ENCODE peak calls at places on chromosomes 3 and 15, in nine cellular contexts. N is A549; O is H7; C is right cardiac atrium; P is HFFc6; I is stimulated activated CD4-positive, alpha-beta T cell treated with anti-CD3 and anti-CD28 coated beads, Interleukin-15, amount 100 ng/mL, for 1 hour; X is gastrocnemius medialis; G is B cell; F is cardiac muscle cell. J is an unnamed sample.

GRCh38 chr3:64022451-64023186 is 675 bp downstream of the PSMD6 start:
- DNase-seq in N (no peak), O (peak), C (no peak), P (no peak), I (no peak), X (no peak), G (no peak), F (no peak), J (no peak)

GRCh38 chr15:66939451-66940023 is 125.9 kb upstream of the SMAD3 start:
- DNase-seq in N (no peak), O (no peak), C (no peak), P (no peak), I (no peak), X (no peak), G (no peak), F (no peak), J (no peak)

GRCh38 chr15:92899910-92900711 is at the start of gene CHD2:
- DNase-seq in N (peak), O (peak), C (peak), P (peak), I (peak), X (peak), G (peak), F (peak), J (peak)

GRCh38 chr3:31670136-31670535 is 137.4 kb downstream of the STT3B start:
- DNase-seq in N (no peak), O (no peak), C (no peak), P (no peak), I (no peak), X (no peak), G (no peak), F (no peak), J (no peak)

GRCh38 chr15:72983812-72984211 is 68.5 kb upstream of the NEO1 start:
- DNase-seq in N (no peak), O (no peak), C (no peak), P (no peak), I (no peak), X (no peak), G (no peak), F (no peak), J (no peak)

GRCh38 chr3:30526031-30526430 is 80.4 kb upstream of the TGFBR2 start:
- DNase-seq in N (no peak), O (no peak), C (no peak), P (no peak), I (no peak), X (no peak), G (no peak), F (no peak), J (no peak)

GRCh38 chr15:40409366-40409765 is 3.8 kb downstream of the IVD start:
- DNase-seq in N (no peak), O (no peak), C (no peak), P (no peak), I (no peak), X (no peak), G (no peak), F (no peak), J (no peak)

GRCh38 chr15:52256930-52257733 is 38.5 kb downstream of the MYO5C start:
- DNase-seq in N (no peak), O (peak), C (no peak), P (no peak), I (no peak), X (no peak), G (no peak), F (no peak), J (no peak)

GRCh38 chr3:71328917-71329316 is 254.6 kb downstream of the FOXP1 start:
- DNase-seq in N (no peak), O (no peak), C (no peak), P (no peak), I (no peak), X (no peak), G (no peak), F (no peak), J (no peak)

GRCh38 chr15:31276596-31277298 is 49.9 kb upstream of the KLF13 start:
- DNase-seq in N (no peak), O (no peak), C (no peak), P (no peak), I (no peak), X (no peak), G (no peak), F (no peak), J (peak)

GRCh38 chr15:69074011-69074842 is 59.7 kb downstream of the NOX5 start:
- DNase-seq in N (peak), O (peak), C (peak), P (peak), I (no peak), X (no peak), G (no peak), F (peak), J (peak)

GRCh38 chr3:150421799-150422548 is 13.9 kb downstream of the TSC22D2 start:
- DNase-seq in N (no peak), O (no peak), C (no peak), P (peak), I (no peak), X (no peak), G (no peak), F (no peak), J (no peak)

GRCh38 chr15:55343168-55343567 is 24.1 kb downstream of the PIGB start:
- DNase-seq in N (no peak), O (no peak), C (no peak), P (peak), I (no peak), X (no peak), G (no peak), F (no peak), J (no peak)

GRCh38 chr3:30292192-30292893 is 314.1 kb upstream of the TGFBR2 start:
- DNase-seq in N (peak), O (no peak), C (no peak), P (no peak), I (no peak), X (no peak), G (no peak), F (no peak), J (no peak)

GRCh38 chr15:73956276-73957086 is 30.2 kb downstream of the LOXL1 start:
- DNase-seq in N (peak), O (peak), C (no peak), P (peak), I (no peak), X (no peak), G (peak), F (no peak), J (no peak)

GRCh38 chr15:95591270-95591669 is 739.2 kb upstream of the NR2F2 start:
- DNase-seq in N (no peak), O (no peak), C (no peak), P (no peak), I (no peak), X (no peak), G (no peak), F (no peak), J (no peak)

GRCh38 chr3:52313774-52314188 is 2.3 kb upstream of the DNAH1 start:
- DNase-seq in N (peak), O (no peak), C (peak), P (no peak), I (no peak), X (no peak), G (peak), F (no peak), J (no peak)

GRCh38 chr15:78925956-78926743 is 18.7 kb downstream of the CTSH start:
- DNase-seq in N (no peak), O (peak), C (no peak), P (no peak), I (no peak), X (no peak), G (peak), F (no peak), J (no peak)

GRCh38 chr3:66036586-66037061 is 2.1 kb downstream of the MAGI1 start:
- DNase-seq in N (no peak), O (peak), C (peak), P (no peak), I (no peak), X (no peak), G (no peak), F (peak), J (no peak)

GRCh38 chr3:164465172-164465571 is 613.1 kb downstream of the SI start:
- DNase-seq in N (peak), O (no peak), C (no peak), P (no peak), I (no peak), X (no peak), G (no peak), F (no peak), J (no peak)

GRCh38 chr3:133857767-133858166 is 37.9 kb downstream of the RAB6B start:
- DNase-seq in N (no peak), O (peak), C (no peak), P (no peak), I (no peak), X (no peak), G (no peak), F (no peak), J (no peak)

GRCh38 chr15:56261854-56262509 is 18.3 kb upstream of the RFX7 start:
- DNase-seq in N (peak), O (no peak), C (no peak), P (peak), I (no peak), X (no peak), G (no peak), F (no peak), J (no peak)

GRCh38 chr3:185272051-185272450 is 18.2 kb upstream of the EHHADH start:
- DNase-seq in N (no peak), O (no peak), C (no peak), P (no peak), I (no peak), X (no peak), G (no peak), F (no peak), J (no peak)

GRCh38 chr15:53197426-53197839 is 407.3 kb upstream of the ONECUT1 start:
- DNase-seq in N (peak), O (peak), C (peak), P (peak), I (no peak), X (peak), G (no peak), F (peak), J (peak)

GRCh38 chr15:99014803-99015676 is 7.4 kb upstream of the PGPEP1L start:
- DNase-seq in N (peak), O (peak), C (peak), P (peak), I (no peak), X (peak), G (peak), F (peak), J (peak)

GRCh38 chr15:37885651-37886050 is 48.8 kb upstream of the TMCO5A start:
- DNase-seq in N (no peak), O (no peak), C (no peak), P (no peak), I (no peak), X (no peak), G (no peak), F (no peak), J (no peak)

GRCh38 chr3:67619966-67620365 is 34.4 kb downstream of the SUCLG2 start:
- DNase-seq in N (no peak), O (no peak), C (no peak), P (no peak), I (no peak), X (no peak), G (no peak), F (no peak), J (no peak)

GRCh38 chr3:134430950-134431445 is 54.8 kb downstream of the ANAPC13 start:
- DNase-seq in N (no peak), O (no peak), C (no peak), P (no peak), I (no peak), X (no peak), G (no peak), F (no peak), J (no peak)

GRCh38 chr15:55403531-55403930 is 4.6 kb downstream of the CCPG1 start:
- DNase-seq in N (peak), O (no peak), C (no peak), P (peak), I (no peak), X (no peak), G (no peak), F (no peak), J (no peak)

GRCh38 chr15:93974804-93975481 is 256.4 kb upstream of the MCTP2 start:
- DNase-seq in N (peak), O (peak), C (no peak), P (peak), I (no peak), X (no peak), G (no peak), F (peak), J (peak)

GRCh38 chr3:128131897-128132646 is 8.5 kb upstream of the RUVBL1 start:
- DNase-seq in N (no peak), O (no peak), C (no peak), P (no peak), I (no peak), X (no peak), G (no peak), F (no peak), J (no peak)

GRCh38 chr3:127044996-127045395 is 62.1 kb downstream of the PLXNA1 start:
- DNase-seq in N (peak), O (peak), C (no peak), P (no peak), I (no peak), X (no peak), G (no peak), F (peak), J (no peak)

GRCh38 chr3:46902188-46902631 is 24.7 kb downstream of the PTH1R start:
- DNase-seq in N (no peak), O (no peak), C (peak), P (no peak), I (no peak), X (no peak), G (no peak), F (no peak), J (no peak)

J was measured in NCI-H510A.